ENCODE peak calls at places on chromosomes 4 and X, in four cellular contexts. One of them, this sample, is unnamed.

GRCh38 chrX:154696328-154697045 is 43.1 kb upstream of the CTAG2 start:
- DNase-seq in K562: no peak
- DNase-seq in HepG2: no peak
- DNase-seq in GM12878: no peak
- DNase-seq in this sample: no peak

GRCh38 chrX:789096-789495 is 158.5 kb downstream of the SHOX start:
- DNase-seq in HepG2: no peak
- DNase-seq in GM12878: no peak
- DNase-seq in K562: no peak
- DNase-seq in this sample: no peak

GRCh38 chr4:173505924-173506779 is 23.9 kb downstream of the HAND2 start:
- DNase-seq in HepG2: peak; percentile 21
- DNase-seq in GM12878: peak; percentile 41
- DNase-seq in K562: peak; percentile 48
- DNase-seq in this sample: peak; percentile 84

GRCh38 chrX:136858007-136858756 is 22.3 kb downstream of the RBMX start:
- DNase-seq in K562: no peak
- DNase-seq in HepG2: no peak
- DNase-seq in GM12878: no peak
- DNase-seq in this sample: no peak

GRCh38 chrX:71095971-71096701 is 485 bp downstream of the FOXO4 start:
- DNase-seq in K562: peak; percentile 77
- DNase-seq in HepG2: no peak
- DNase-seq in GM12878: no peak
- DNase-seq in this sample: peak; percentile 24

GRCh38 chr4:14428125-14428524 is 574.2 kb upstream of the CPEB2 start:
- DNase-seq in HepG2: no peak
- DNase-seq in GM12878: no peak
- DNase-seq in K562: no peak
- DNase-seq in this sample: no peak

GRCh38 chr4:76624271-76624681 is 189.2 kb downstream of the SHROOM3 start:
- DNase-seq in HepG2: no peak
- DNase-seq in GM12878: no peak
- DNase-seq in K562: no peak
- DNase-seq in this sample: no peak

GRCh38 chrX:149006235-149006634 is 498.9 kb downstream of the IDS start:
- DNase-seq in HepG2: no peak
- DNase-seq in GM12878: no peak
- DNase-seq in K562: no peak
- DNase-seq in this sample: no peak

GRCh38 chrX:53681661-53682060 is 4.9 kb downstream of the HUWE1 start:
- DNase-seq in K562: no peak
- DNase-seq in GM12878: no peak
- DNase-seq in HepG2: no peak
- DNase-seq in this sample: no peak

GRCh38 chrX:434946-435345 is 48.2 kb upstream of the PPP2R3B start:
- DNase-seq in GM12878: no peak
- DNase-seq in HepG2: no peak
- DNase-seq in K562: no peak
- DNase-seq in this sample: no peak

GRCh38 chr4:136484996-136485395 is 1047.3 kb downstream of the PCDH18 start:
- DNase-seq in GM12878: no peak
- DNase-seq in K562: no peak
- DNase-seq in HepG2: no peak
- DNase-seq in this sample: no peak

GRCh38 chr4:38615847-38616246 is 48.2 kb upstream of the KLF3 start:
- DNase-seq in HepG2: no peak
- DNase-seq in GM12878: no peak
- DNase-seq in K562: no peak
- DNase-seq in this sample: no peak

GRCh38 chr4:13542577-13543042 is 1.7 kb downstream of the NKX3-2 start:
- DNase-seq in GM12878: no peak
- DNase-seq in K562: no peak
- DNase-seq in HepG2: no peak
- DNase-seq in this sample: no peak

GRCh38 chrX:71941771-71942170 is 31.1 kb downstream of the NHSL2 start:
- DNase-seq in GM12878: no peak
- DNase-seq in HepG2: no peak
- DNase-seq in K562: no peak
- DNase-seq in this sample: no peak

GRCh38 chrX:45300638-45301037 is 100.0 kb upstream of the DIPK2B start:
- DNase-seq in GM12878: no peak
- DNase-seq in K562: no peak
- DNase-seq in HepG2: no peak
- DNase-seq in this sample: no peak

GRCh38 chr4:121648518-121648917 is 48.3 kb downstream of the ANXA5 start:
- DNase-seq in K562: no peak
- DNase-seq in GM12878: no peak
- DNase-seq in HepG2: no peak
- DNase-seq in this sample: peak; percentile 11

GRCh38 chrX:19670321-19670750 is 155.0 kb upstream of the MAP3K15 start:
- DNase-seq in HepG2: peak; percentile 21
- DNase-seq in GM12878: no peak
- DNase-seq in K562: no peak
- DNase-seq in this sample: no peak

GRCh38 chr4:17059192-17059634 is 160.8 kb upstream of the LDB2 start:
- DNase-seq in HepG2: no peak
- DNase-seq in GM12878: no peak
- DNase-seq in K562: no peak
- DNase-seq in this sample: no peak

GRCh38 chrX:107700802-107701201 is 72.5 kb downstream of the PRPS1 start:
- DNase-seq in K562: no peak
- DNase-seq in HepG2: no peak
- DNase-seq in GM12878: no peak
- DNase-seq in this sample: no peak

GRCh38 chr4:114464873-114465272 is 133.7 kb upstream of the UGT8 start:
- DNase-seq in HepG2: no peak
- DNase-seq in K562: no peak
- DNase-seq in GM12878: no peak
- DNase-seq in this sample: no peak

GRCh38 chr4:118287691-118288090 is 65.1 kb downstream of the PRSS12 start:
- DNase-seq in GM12878: no peak
- DNase-seq in HepG2: no peak
- DNase-seq in K562: no peak
- DNase-seq in this sample: no peak

GRCh38 chr4:152528060-152528459 is 7.8 kb downstream of the FBXW7 start:
- DNase-seq in K562: peak; percentile 26
- DNase-seq in HepG2: no peak
- DNase-seq in GM12878: no peak
- DNase-seq in this sample: no peak

GRCh38 chr4:114043116-114043515 is 63.7 kb upstream of the ARSJ start:
- DNase-seq in HepG2: no peak
- DNase-seq in GM12878: no peak
- DNase-seq in K562: no peak
- DNase-seq in this sample: no peak

GRCh38 chr4:13530823-13531608 is 13.3 kb downstream of the NKX3-2 start:
- DNase-seq in HepG2: no peak
- DNase-seq in K562: peak; percentile 58
- DNase-seq in GM12878: no peak
- DNase-seq in this sample: peak; percentile 73

GRCh38 chr4:15906024-15906443 is 32.5 kb downstream of the FGFBP1 start:
- DNase-seq in K562: peak; percentile 28
- DNase-seq in HepG2: no peak
- DNase-seq in GM12878: no peak
- DNase-seq in this sample: peak; percentile 22

GRCh38 chrX:28847423-28847822 is 260.2 kb downstream of the IL1RAPL1 start:
- DNase-seq in K562: no peak
- DNase-seq in GM12878: no peak
- DNase-seq in HepG2: no peak
- DNase-seq in this sample: peak; percentile 11

GRCh38 chr4:76200771-76201224 is 12.8 kb downstream of the SCARB2 start:
- DNase-seq in K562: no peak
- DNase-seq in HepG2: peak; percentile 77
- DNase-seq in GM12878: no peak
- DNase-seq in this sample: no peak

GRCh38 chr4:21290562-21290961 is 590.3 kb downstream of the PACRGL start:
- DNase-seq in K562: no peak
- DNase-seq in GM12878: no peak
- DNase-seq in HepG2: no peak
- DNase-seq in this sample: no peak

GRCh38 chr4:4256799-4257198 is 8.8 kb upstream of the TMEM128 start:
- DNase-seq in HepG2: no peak
- DNase-seq in GM12878: no peak
- DNase-seq in K562: no peak
- DNase-seq in this sample: no peak

GRCh38 chr4:141028024-141028529 is 105.2 kb downstream of the RNF150 start:
- DNase-seq in HepG2: no peak
- DNase-seq in K562: no peak
- DNase-seq in GM12878: no peak
- DNase-seq in this sample: no peak

GRCh38 chrX:134520860-134521390 is 61.0 kb downstream of the HPRT1 start:
- DNase-seq in GM12878: no peak
- DNase-seq in K562: no peak
- DNase-seq in HepG2: peak; percentile 34
- DNase-seq in this sample: peak; percentile 35

GRCh38 chrX:50920132-50920531 is 9.6 kb downstream of the BMP15 start:
- DNase-seq in GM12878: no peak
- DNase-seq in HepG2: peak; percentile 1
- DNase-seq in K562: no peak
- DNase-seq in this sample: no peak

GRCh38 chr4:13852411-13852810 is 224.9 kb upstream of the BOD1L1 start:
- DNase-seq in GM12878: no peak
- DNase-seq in K562: no peak
- DNase-seq in HepG2: no peak
- DNase-seq in this sample: no peak

GRCh38 chrX:3548743-3549441 is 164.6 kb downstream of the PRKX start:
- DNase-seq in GM12878: no peak
- DNase-seq in K562: no peak
- DNase-seq in HepG2: peak; percentile 0
- DNase-seq in this sample: no peak

GRCh38 chrX:115952417-115953092 is 218.0 kb upstream of the AGTR2 start:
- DNase-seq in HepG2: peak; percentile 44
- DNase-seq in K562: no peak
- DNase-seq in GM12878: no peak
- DNase-seq in this sample: no peak

GRCh38 chr4:165678236-165678960 is 194.6 kb upstream of the TLL1 start:
- DNase-seq in GM12878: no peak
- DNase-seq in K562: no peak
- DNase-seq in HepG2: no peak
- DNase-seq in this sample: no peak

GRCh38 chr4:165680821-165681220 is 192.2 kb upstream of the TLL1 start:
- DNase-seq in K562: no peak
- DNase-seq in HepG2: no peak
- DNase-seq in GM12878: no peak
- DNase-seq in this sample: no peak

GRCh38 chr4:165686756-165687155 is 186.3 kb upstream of the TLL1 start:
- DNase-seq in K562: no peak
- DNase-seq in GM12878: no peak
- DNase-seq in HepG2: no peak
- DNase-seq in this sample: no peak

GRCh38 chr4:165682621-165683020 is 190.4 kb upstream of the TLL1 start:
- DNase-seq in GM12878: no peak
- DNase-seq in HepG2: no peak
- DNase-seq in K562: no peak
- DNase-seq in this sample: no peak

DNA sequence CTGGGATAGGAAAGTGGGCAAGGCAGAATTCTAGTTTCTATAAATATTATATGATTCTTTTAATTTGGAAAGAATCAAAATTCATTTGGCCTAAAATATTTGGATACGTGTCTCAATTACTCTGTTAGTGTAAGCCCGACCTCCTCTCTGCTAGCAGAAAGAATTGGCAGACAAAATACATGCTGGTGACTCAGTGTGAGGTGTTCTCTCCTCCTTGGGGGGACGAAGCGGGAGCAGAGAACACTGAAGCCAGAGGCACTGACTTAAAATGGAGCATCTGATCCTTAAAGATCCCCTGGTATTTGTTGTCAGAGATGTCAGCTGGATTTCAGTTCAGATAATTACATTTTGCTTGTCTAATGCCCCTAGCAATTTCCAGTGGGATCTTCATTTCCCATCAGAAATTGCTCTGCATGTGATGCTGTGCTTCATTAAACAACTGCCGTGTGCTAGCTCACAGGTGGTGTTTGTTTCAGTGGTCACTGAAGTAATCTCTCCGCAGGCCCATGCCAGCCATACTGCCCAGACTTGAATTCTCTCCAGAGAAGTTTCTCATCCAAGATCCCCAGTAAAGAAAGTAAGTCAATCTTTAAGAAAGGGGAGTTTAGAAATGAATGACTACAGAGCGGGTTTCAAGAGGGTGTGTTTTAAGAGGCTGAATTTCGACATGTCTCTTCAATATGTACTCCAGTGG is 188.7 kb upstream of the TLL1 start:
- DNase-seq in HepG2: no peak
- DNase-seq in K562: no peak
- DNase-seq in GM12878: no peak
- DNase-seq in this sample: no peak
- TF ChIP-seq NR2C2 in HepG2: no peak
- TF ChIP-seq NR2C2 in K562: no peak
- TF ChIP-seq NR2C2 in GM12878: no peak
- TF ChIP-seq NR2C2 in this sample: no peak

GRCh38 chrX:132443736-132444135 is 45.1 kb downstream of the MBNL3 start:
- DNase-seq in K562: no peak
- DNase-seq in GM12878: no peak
- DNase-seq in HepG2: no peak
- DNase-seq in this sample: no peak
- TF ChIP-seq NR2C2 in K562: no peak
- TF ChIP-seq NR2C2 in GM12878: no peak
- TF ChIP-seq NR2C2 in HepG2: no peak
- TF ChIP-seq NR2C2 in this sample: no peak

DNA sequence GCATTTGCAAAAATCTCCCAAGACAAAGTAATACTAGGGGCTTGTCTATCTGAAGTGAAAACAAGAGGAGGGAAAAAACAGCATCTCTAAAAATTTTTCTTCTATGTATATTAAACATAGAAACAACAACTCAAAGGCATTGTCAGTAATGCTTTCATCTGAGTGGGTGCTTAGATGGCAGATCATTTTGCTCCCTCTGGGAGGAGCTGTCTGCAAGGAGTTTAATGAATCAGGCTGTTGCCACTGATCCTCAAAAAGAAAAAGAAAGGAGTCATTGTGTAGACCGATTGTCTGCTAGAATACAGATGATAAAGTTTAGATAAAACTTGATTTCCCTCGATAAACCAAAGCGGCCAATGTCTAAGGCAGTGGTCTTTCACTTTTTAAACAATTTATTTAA is 49.7 kb upstream of the KLHL8 start:
- DNase-seq in GM12878: no peak
- DNase-seq in K562: peak; percentile 16
- DNase-seq in HepG2: peak; percentile 62
- DNase-seq in this sample: peak; percentile 13
- TF ChIP-seq NR2C2 in GM12878: no peak
- TF ChIP-seq NR2C2 in K562: no peak
- TF ChIP-seq NR2C2 in HepG2: no peak
- TF ChIP-seq NR2C2 in this sample: no peak

GRCh38 chr4:159278399-159278798 is 175.5 kb downstream of the RAPGEF2 start:
- DNase-seq in GM12878: no peak
- DNase-seq in K562: no peak
- DNase-seq in HepG2: no peak
- DNase-seq in this sample: no peak
- TF ChIP-seq NR2C2 in GM12878: no peak
- TF ChIP-seq NR2C2 in K562: no peak
- TF ChIP-seq NR2C2 in HepG2: no peak
- TF ChIP-seq NR2C2 in this sample: no peak